ENCODE peak calls at places on chromosomes 6 and 20, in five cellular contexts. One of them, this sample, is unnamed.

GRCh38 chr6:113461153-113461897 is 395.8 kb upstream of the MARCKS start:
- DNase-seq in stimulated activated CD8-positive, alpha-beta memory T cell treated with anti-CD3 and anti-CD28 coated beads, Interleukin-15, amount 100 ng/mL, for 24 hours: no peak
- DNase-seq in T-helper 9 cell: no peak
- DNase-seq in cerebellar cortex: peak
- DNase-seq in activated T-cell treated with anti-CD3 and anti-CD28 coated beads, Interleukin-2, amount 50 U/mL, for 4 hours: no peak
- DNase-seq in this sample: no peak

GRCh38 chr6:156061465-156061864 is 605.8 kb upstream of the NOX3 start:
- DNase-seq in stimulated activated CD8-positive, alpha-beta memory T cell treated with anti-CD3 and anti-CD28 coated beads, Interleukin-15, amount 100 ng/mL, for 24 hours: no peak
- DNase-seq in cerebellar cortex: no peak
- DNase-seq in T-helper 9 cell: no peak
- DNase-seq in activated T-cell treated with anti-CD3 and anti-CD28 coated beads, Interleukin-2, amount 50 U/mL, for 4 hours: no peak
- DNase-seq in this sample: no peak

GRCh38 chr6:108897371-108897770 is 49.1 kb downstream of the ARMC2 start:
- DNase-seq in T-helper 9 cell: no peak
- DNase-seq in activated T-cell treated with anti-CD3 and anti-CD28 coated beads, Interleukin-2, amount 50 U/mL, for 4 hours: no peak
- DNase-seq in cerebellar cortex: no peak
- DNase-seq in stimulated activated CD8-positive, alpha-beta memory T cell treated with anti-CD3 and anti-CD28 coated beads, Interleukin-15, amount 100 ng/mL, for 24 hours: no peak
- DNase-seq in this sample: no peak

GRCh38 chr20:37426106-37426505 is 80.2 kb downstream of the SRC start:
- DNase-seq in activated T-cell treated with anti-CD3 and anti-CD28 coated beads, Interleukin-2, amount 50 U/mL, for 4 hours: no peak
- DNase-seq in cerebellar cortex: no peak
- DNase-seq in stimulated activated CD8-positive, alpha-beta memory T cell treated with anti-CD3 and anti-CD28 coated beads, Interleukin-15, amount 100 ng/mL, for 24 hours: no peak
- DNase-seq in T-helper 9 cell: no peak
- DNase-seq in this sample: no peak

GRCh38 chr20:41895633-41896032 is 277.5 kb upstream of the CHD6 start:
- DNase-seq in cerebellar cortex: no peak
- DNase-seq in activated T-cell treated with anti-CD3 and anti-CD28 coated beads, Interleukin-2, amount 50 U/mL, for 4 hours: no peak
- DNase-seq in T-helper 9 cell: no peak
- DNase-seq in stimulated activated CD8-positive, alpha-beta memory T cell treated with anti-CD3 and anti-CD28 coated beads, Interleukin-15, amount 100 ng/mL, for 24 hours: no peak
- DNase-seq in this sample: no peak

GRCh38 chr6:15157479-15157878 is 88.4 kb upstream of the JARID2 start:
- DNase-seq in activated T-cell treated with anti-CD3 and anti-CD28 coated beads, Interleukin-2, amount 50 U/mL, for 4 hours: no peak
- DNase-seq in stimulated activated CD8-positive, alpha-beta memory T cell treated with anti-CD3 and anti-CD28 coated beads, Interleukin-15, amount 100 ng/mL, for 24 hours: no peak
- DNase-seq in T-helper 9 cell: no peak
- DNase-seq in cerebellar cortex: no peak
- DNase-seq in this sample: no peak

GRCh38 chr6:129672883-129673631 is 36.9 kb downstream of the ARHGAP18 start:
- DNase-seq in cerebellar cortex: no peak
- DNase-seq in activated T-cell treated with anti-CD3 and anti-CD28 coated beads, Interleukin-2, amount 50 U/mL, for 4 hours: no peak
- DNase-seq in T-helper 9 cell: no peak
- DNase-seq in stimulated activated CD8-positive, alpha-beta memory T cell treated with anti-CD3 and anti-CD28 coated beads, Interleukin-15, amount 100 ng/mL, for 24 hours: no peak
- DNase-seq in this sample: peak

GRCh38 chr20:33731693-33732165 is at the start of gene ZNF341:
- DNase-seq in cerebellar cortex: peak
- DNase-seq in stimulated activated CD8-positive, alpha-beta memory T cell treated with anti-CD3 and anti-CD28 coated beads, Interleukin-15, amount 100 ng/mL, for 24 hours: peak
- DNase-seq in T-helper 9 cell: peak
- DNase-seq in activated T-cell treated with anti-CD3 and anti-CD28 coated beads, Interleukin-2, amount 50 U/mL, for 4 hours: peak
- DNase-seq in this sample: peak

GRCh38 chr6:9173229-9173628 is 737.9 kb upstream of the SLC35B3 start:
- DNase-seq in stimulated activated CD8-positive, alpha-beta memory T cell treated with anti-CD3 and anti-CD28 coated beads, Interleukin-15, amount 100 ng/mL, for 24 hours: no peak
- DNase-seq in T-helper 9 cell: no peak
- DNase-seq in cerebellar cortex: no peak
- DNase-seq in activated T-cell treated with anti-CD3 and anti-CD28 coated beads, Interleukin-2, amount 50 U/mL, for 4 hours: no peak
- DNase-seq in this sample: no peak

GRCh38 chr20:1177680-1178079 is 7.1 kb downstream of the TMEM74B start:
- DNase-seq in cerebellar cortex: peak
- DNase-seq in T-helper 9 cell: no peak
- DNase-seq in stimulated activated CD8-positive, alpha-beta memory T cell treated with anti-CD3 and anti-CD28 coated beads, Interleukin-15, amount 100 ng/mL, for 24 hours: no peak
- DNase-seq in activated T-cell treated with anti-CD3 and anti-CD28 coated beads, Interleukin-2, amount 50 U/mL, for 4 hours: no peak
- DNase-seq in this sample: no peak

GRCh38 chr6:97674802-97675201 is 391.8 kb upstream of the MMS22L start:
- DNase-seq in T-helper 9 cell: no peak
- DNase-seq in cerebellar cortex: no peak
- DNase-seq in activated T-cell treated with anti-CD3 and anti-CD28 coated beads, Interleukin-2, amount 50 U/mL, for 4 hours: no peak
- DNase-seq in stimulated activated CD8-positive, alpha-beta memory T cell treated with anti-CD3 and anti-CD28 coated beads, Interleukin-15, amount 100 ng/mL, for 24 hours: no peak
- DNase-seq in this sample: no peak

GRCh38 chr6:2659882-2660281 is 90.8 kb downstream of the MYLK4 start:
- DNase-seq in T-helper 9 cell: no peak
- DNase-seq in cerebellar cortex: no peak
- DNase-seq in stimulated activated CD8-positive, alpha-beta memory T cell treated with anti-CD3 and anti-CD28 coated beads, Interleukin-15, amount 100 ng/mL, for 24 hours: no peak
- DNase-seq in activated T-cell treated with anti-CD3 and anti-CD28 coated beads, Interleukin-2, amount 50 U/mL, for 4 hours: no peak
- DNase-seq in this sample: no peak

GRCh38 chr20:10524643-10525042 is 89.5 kb downstream of the SLX4IP start:
- DNase-seq in cerebellar cortex: no peak
- DNase-seq in stimulated activated CD8-positive, alpha-beta memory T cell treated with anti-CD3 and anti-CD28 coated beads, Interleukin-15, amount 100 ng/mL, for 24 hours: no peak
- DNase-seq in activated T-cell treated with anti-CD3 and anti-CD28 coated beads, Interleukin-2, amount 50 U/mL, for 4 hours: no peak
- DNase-seq in T-helper 9 cell: no peak
- DNase-seq in this sample: no peak

GRCh38 chr6:135921176-135921575 is 69.7 kb downstream of the PDE7B start:
- DNase-seq in cerebellar cortex: no peak
- DNase-seq in activated T-cell treated with anti-CD3 and anti-CD28 coated beads, Interleukin-2, amount 50 U/mL, for 4 hours: no peak
- DNase-seq in stimulated activated CD8-positive, alpha-beta memory T cell treated with anti-CD3 and anti-CD28 coated beads, Interleukin-15, amount 100 ng/mL, for 24 hours: no peak
- DNase-seq in T-helper 9 cell: no peak
- DNase-seq in this sample: no peak

GRCh38 chr6:83920017-83920416 is 60.5 kb downstream of the CYB5R4 start:
- DNase-seq in T-helper 9 cell: no peak
- DNase-seq in stimulated activated CD8-positive, alpha-beta memory T cell treated with anti-CD3 and anti-CD28 coated beads, Interleukin-15, amount 100 ng/mL, for 24 hours: no peak
- DNase-seq in cerebellar cortex: no peak
- DNase-seq in activated T-cell treated with anti-CD3 and anti-CD28 coated beads, Interleukin-2, amount 50 U/mL, for 4 hours: no peak
- DNase-seq in this sample: no peak

GRCh38 chr6:144331610-144332009 is 46.5 kb downstream of the UTRN start:
- DNase-seq in stimulated activated CD8-positive, alpha-beta memory T cell treated with anti-CD3 and anti-CD28 coated beads, Interleukin-15, amount 100 ng/mL, for 24 hours: no peak
- DNase-seq in cerebellar cortex: no peak
- DNase-seq in T-helper 9 cell: no peak
- DNase-seq in activated T-cell treated with anti-CD3 and anti-CD28 coated beads, Interleukin-2, amount 50 U/mL, for 4 hours: no peak
- DNase-seq in this sample: no peak

GRCh38 chr6:82364087-82365010 is 732 bp downstream of the TPBG start:
- DNase-seq in T-helper 9 cell: peak
- DNase-seq in cerebellar cortex: no peak
- DNase-seq in activated T-cell treated with anti-CD3 and anti-CD28 coated beads, Interleukin-2, amount 50 U/mL, for 4 hours: no peak
- DNase-seq in stimulated activated CD8-positive, alpha-beta memory T cell treated with anti-CD3 and anti-CD28 coated beads, Interleukin-15, amount 100 ng/mL, for 24 hours: no peak
- DNase-seq in this sample: no peak

GRCh38 chr6:217048-217659 is 75.1 kb upstream of the DUSP22 start:
- DNase-seq in activated T-cell treated with anti-CD3 and anti-CD28 coated beads, Interleukin-2, amount 50 U/mL, for 4 hours: peak
- DNase-seq in cerebellar cortex: peak
- DNase-seq in T-helper 9 cell: no peak
- DNase-seq in stimulated activated CD8-positive, alpha-beta memory T cell treated with anti-CD3 and anti-CD28 coated beads, Interleukin-15, amount 100 ng/mL, for 24 hours: no peak
- DNase-seq in this sample: peak

GRCh38 chr6:100296810-100297544 is 167.7 kb downstream of the SIM1 start:
- DNase-seq in cerebellar cortex: no peak
- DNase-seq in activated T-cell treated with anti-CD3 and anti-CD28 coated beads, Interleukin-2, amount 50 U/mL, for 4 hours: no peak
- DNase-seq in T-helper 9 cell: no peak
- DNase-seq in stimulated activated CD8-positive, alpha-beta memory T cell treated with anti-CD3 and anti-CD28 coated beads, Interleukin-15, amount 100 ng/mL, for 24 hours: no peak
- DNase-seq in this sample: no peak

GRCh38 chr20:54054516-54054915 is 15.9 kb downstream of the BCAS1 start:
- DNase-seq in T-helper 9 cell: no peak
- DNase-seq in stimulated activated CD8-positive, alpha-beta memory T cell treated with anti-CD3 and anti-CD28 coated beads, Interleukin-15, amount 100 ng/mL, for 24 hours: no peak
- DNase-seq in activated T-cell treated with anti-CD3 and anti-CD28 coated beads, Interleukin-2, amount 50 U/mL, for 4 hours: no peak
- DNase-seq in cerebellar cortex: no peak
- DNase-seq in this sample: no peak

GRCh38 chr6:41454189-41454789 is 91.9 kb upstream of the FOXP4 start:
- DNase-seq in stimulated activated CD8-positive, alpha-beta memory T cell treated with anti-CD3 and anti-CD28 coated beads, Interleukin-15, amount 100 ng/mL, for 24 hours: no peak
- DNase-seq in activated T-cell treated with anti-CD3 and anti-CD28 coated beads, Interleukin-2, amount 50 U/mL, for 4 hours: no peak
- DNase-seq in T-helper 9 cell: no peak
- DNase-seq in cerebellar cortex: no peak
- DNase-seq in this sample: no peak

GRCh38 chr6:144346719-144347446 is 61.7 kb downstream of the UTRN start:
- DNase-seq in activated T-cell treated with anti-CD3 and anti-CD28 coated beads, Interleukin-2, amount 50 U/mL, for 4 hours: no peak
- DNase-seq in cerebellar cortex: no peak
- DNase-seq in T-helper 9 cell: no peak
- DNase-seq in stimulated activated CD8-positive, alpha-beta memory T cell treated with anti-CD3 and anti-CD28 coated beads, Interleukin-15, amount 100 ng/mL, for 24 hours: no peak
- DNase-seq in this sample: no peak

GRCh38 chr6:85323435-85324040 is 126.3 kb upstream of the NT5E start:
- DNase-seq in cerebellar cortex: peak
- DNase-seq in T-helper 9 cell: peak
- DNase-seq in activated T-cell treated with anti-CD3 and anti-CD28 coated beads, Interleukin-2, amount 50 U/mL, for 4 hours: peak
- DNase-seq in stimulated activated CD8-positive, alpha-beta memory T cell treated with anti-CD3 and anti-CD28 coated beads, Interleukin-15, amount 100 ng/mL, for 24 hours: peak
- DNase-seq in this sample: peak

GRCh38 chr6:21559238-21559637 is 34.3 kb upstream of the SOX4 start:
- DNase-seq in activated T-cell treated with anti-CD3 and anti-CD28 coated beads, Interleukin-2, amount 50 U/mL, for 4 hours: no peak
- DNase-seq in cerebellar cortex: no peak
- DNase-seq in T-helper 9 cell: no peak
- DNase-seq in stimulated activated CD8-positive, alpha-beta memory T cell treated with anti-CD3 and anti-CD28 coated beads, Interleukin-15, amount 100 ng/mL, for 24 hours: no peak
- DNase-seq in this sample: no peak

GRCh38 chr6:46174904-46175303 is 4.1 kb upstream of the ENPP5 start:
- DNase-seq in cerebellar cortex: no peak
- DNase-seq in stimulated activated CD8-positive, alpha-beta memory T cell treated with anti-CD3 and anti-CD28 coated beads, Interleukin-15, amount 100 ng/mL, for 24 hours: no peak
- DNase-seq in T-helper 9 cell: no peak
- DNase-seq in activated T-cell treated with anti-CD3 and anti-CD28 coated beads, Interleukin-2, amount 50 U/mL, for 4 hours: no peak
- DNase-seq in this sample: peak

GRCh38 chr20:63956664-63957003 is 418 bp upstream of the UCKL1 start:
- DNase-seq in stimulated activated CD8-positive, alpha-beta memory T cell treated with anti-CD3 and anti-CD28 coated beads, Interleukin-15, amount 100 ng/mL, for 24 hours: no peak
- DNase-seq in cerebellar cortex: no peak
- DNase-seq in activated T-cell treated with anti-CD3 and anti-CD28 coated beads, Interleukin-2, amount 50 U/mL, for 4 hours: no peak
- DNase-seq in T-helper 9 cell: no peak
- DNase-seq in this sample: no peak

GRCh38 chr6:79617521-79617941 is 13.6 kb upstream of the SH3BGRL2 start:
- DNase-seq in stimulated activated CD8-positive, alpha-beta memory T cell treated with anti-CD3 and anti-CD28 coated beads, Interleukin-15, amount 100 ng/mL, for 24 hours: no peak
- DNase-seq in cerebellar cortex: no peak
- DNase-seq in activated T-cell treated with anti-CD3 and anti-CD28 coated beads, Interleukin-2, amount 50 U/mL, for 4 hours: no peak
- DNase-seq in T-helper 9 cell: no peak
- DNase-seq in this sample: no peak

GRCh38 chr6:53089948-53090347 is 24.7 kb downstream of the FBXO9 start:
- DNase-seq in cerebellar cortex: no peak
- DNase-seq in T-helper 9 cell: no peak
- DNase-seq in stimulated activated CD8-positive, alpha-beta memory T cell treated with anti-CD3 and anti-CD28 coated beads, Interleukin-15, amount 100 ng/mL, for 24 hours: no peak
- DNase-seq in activated T-cell treated with anti-CD3 and anti-CD28 coated beads, Interleukin-2, amount 50 U/mL, for 4 hours: no peak
- DNase-seq in this sample: no peak

GRCh38 chr6:45438849-45439406 is 61.2 kb upstream of the SUPT3H start:
- DNase-seq in T-helper 9 cell: no peak
- DNase-seq in stimulated activated CD8-positive, alpha-beta memory T cell treated with anti-CD3 and anti-CD28 coated beads, Interleukin-15, amount 100 ng/mL, for 24 hours: no peak
- DNase-seq in cerebellar cortex: no peak
- DNase-seq in activated T-cell treated with anti-CD3 and anti-CD28 coated beads, Interleukin-2, amount 50 U/mL, for 4 hours: no peak
- DNase-seq in this sample: no peak

GRCh38 chr6:79888587-79888986 is 58.8 kb downstream of the ELOVL4 start:
- DNase-seq in cerebellar cortex: no peak
- DNase-seq in activated T-cell treated with anti-CD3 and anti-CD28 coated beads, Interleukin-2, amount 50 U/mL, for 4 hours: no peak
- DNase-seq in stimulated activated CD8-positive, alpha-beta memory T cell treated with anti-CD3 and anti-CD28 coated beads, Interleukin-15, amount 100 ng/mL, for 24 hours: no peak
- DNase-seq in T-helper 9 cell: no peak
- DNase-seq in this sample: no peak

GRCh38 chr6:16324622-16325225 is 86.3 kb downstream of the GMPR start:
- DNase-seq in cerebellar cortex: no peak
- DNase-seq in T-helper 9 cell: no peak
- DNase-seq in stimulated activated CD8-positive, alpha-beta memory T cell treated with anti-CD3 and anti-CD28 coated beads, Interleukin-15, amount 100 ng/mL, for 24 hours: no peak
- DNase-seq in activated T-cell treated with anti-CD3 and anti-CD28 coated beads, Interleukin-2, amount 50 U/mL, for 4 hours: no peak
- DNase-seq in this sample: no peak

GRCh38 chr6:118501816-118502568 is 46.1 kb upstream of the PLN start:
- DNase-seq in activated T-cell treated with anti-CD3 and anti-CD28 coated beads, Interleukin-2, amount 50 U/mL, for 4 hours: no peak
- DNase-seq in stimulated activated CD8-positive, alpha-beta memory T cell treated with anti-CD3 and anti-CD28 coated beads, Interleukin-15, amount 100 ng/mL, for 24 hours: no peak
- DNase-seq in cerebellar cortex: no peak
- DNase-seq in T-helper 9 cell: no peak
- DNase-seq in this sample: no peak

GRCh38 chr20:38136421-38137245 is 28.4 kb downstream of the TGM2 start:
- DNase-seq in stimulated activated CD8-positive, alpha-beta memory T cell treated with anti-CD3 and anti-CD28 coated beads, Interleukin-15, amount 100 ng/mL, for 24 hours: no peak
- DNase-seq in cerebellar cortex: no peak
- DNase-seq in T-helper 9 cell: no peak
- DNase-seq in activated T-cell treated with anti-CD3 and anti-CD28 coated beads, Interleukin-2, amount 50 U/mL, for 4 hours: no peak
- DNase-seq in this sample: no peak

GRCh38 chr6:16337280-16337975 is 99.0 kb downstream of the GMPR start:
- DNase-seq in T-helper 9 cell: no peak
- DNase-seq in cerebellar cortex: peak
- DNase-seq in activated T-cell treated with anti-CD3 and anti-CD28 coated beads, Interleukin-2, amount 50 U/mL, for 4 hours: no peak
- DNase-seq in stimulated activated CD8-positive, alpha-beta memory T cell treated with anti-CD3 and anti-CD28 coated beads, Interleukin-15, amount 100 ng/mL, for 24 hours: no peak
- DNase-seq in this sample: no peak

GRCh38 chr6:51513891-51514290 is 573.5 kb downstream of the PKHD1 start:
- DNase-seq in activated T-cell treated with anti-CD3 and anti-CD28 coated beads, Interleukin-2, amount 50 U/mL, for 4 hours: no peak
- DNase-seq in T-helper 9 cell: no peak
- DNase-seq in stimulated activated CD8-positive, alpha-beta memory T cell treated with anti-CD3 and anti-CD28 coated beads, Interleukin-15, amount 100 ng/mL, for 24 hours: no peak
- DNase-seq in cerebellar cortex: no peak
- DNase-seq in this sample: no peak

GRCh38 chr20:59938696-59939051 is 1.4 kb downstream of the PPP1R3D start:
- DNase-seq in cerebellar cortex: peak
- DNase-seq in activated T-cell treated with anti-CD3 and anti-CD28 coated beads, Interleukin-2, amount 50 U/mL, for 4 hours: no peak
- DNase-seq in T-helper 9 cell: no peak
- DNase-seq in stimulated activated CD8-positive, alpha-beta memory T cell treated with anti-CD3 and anti-CD28 coated beads, Interleukin-15, amount 100 ng/mL, for 24 hours: no peak
- DNase-seq in this sample: no peak

GRCh38 chr20:54514020-54514607 is 38.7 kb downstream of the DOK5 start:
- DNase-seq in stimulated activated CD8-positive, alpha-beta memory T cell treated with anti-CD3 and anti-CD28 coated beads, Interleukin-15, amount 100 ng/mL, for 24 hours: no peak
- DNase-seq in cerebellar cortex: no peak
- DNase-seq in activated T-cell treated with anti-CD3 and anti-CD28 coated beads, Interleukin-2, amount 50 U/mL, for 4 hours: no peak
- DNase-seq in T-helper 9 cell: no peak
- DNase-seq in this sample: no peak